ENCODE peak calls at places on chromosomes 7 and 10, in nine cellular contexts. O, F, H, P, E, C, S, Q and X are unnamed samples.

GRCh38 chr7:17289074-17289665 is 9.3 kb upstream of the AHR start:
- DNase-seq in O (no peak), F (no peak), H (no peak), P (no peak), E (no peak), C (no peak), S (no peak), Q (no peak), X (no peak)

GRCh38 chr7:127383123-127383835 is 9.2 kb downstream of the ZNF800 start:
- DNase-seq in O (no peak), F (no peak), H (peak; percentile 14), P (no peak), E (no peak), C (no peak), S (peak; percentile 53), Q (no peak), X (peak; percentile 63)

GRCh38 chr7:22129166-22129565 is 183.5 kb upstream of the CDCA7L start:
- DNase-seq in O (no peak), F (no peak), H (no peak), P (no peak), E (no peak), C (no peak), S (no peak), Q (no peak), X (no peak)

GRCh38 chr7:128841961-128842673 is 11.9 kb downstream of the FLNC start:
- DNase-seq in O (peak; percentile 6), F (peak; percentile 49), H (peak; percentile 14), P (peak; percentile 55), E (peak; percentile 81), C (peak; percentile 83), S (peak; percentile 55), Q (no peak), X (peak; percentile 35)

GRCh38 chr10:79179404-79180309 is 110.9 kb downstream of the ZMIZ1 start:
- DNase-seq in O (peak; percentile 41), F (no peak), H (no peak), P (no peak), E (no peak), C (no peak), S (no peak), Q (peak; percentile 81), X (no peak)

GRCh38 chr7:129271500-129272355 is 46.9 kb downstream of the AHCYL2 start:
- DNase-seq in O (peak; percentile 65), F (peak; percentile 51), H (peak; percentile 76), P (peak; percentile 31), E (peak; percentile 65), C (no peak), S (peak; percentile 68), Q (peak; percentile 49), X (peak; percentile 67)

GRCh38 chr10:106175760-106176377 is 988.6 kb downstream of the SORCS1 start:
- DNase-seq in O (no peak), F (no peak), H (no peak), P (no peak), E (no peak), C (no peak), S (peak; percentile 25), Q (no peak), X (peak; percentile 12)

GRCh38 chr7:64883113-64883905 is 19.8 kb upstream of the ZNF273 start:
- DNase-seq in O (no peak), F (no peak), H (no peak), P (no peak), E (peak; percentile 41), C (peak; percentile 63), S (no peak), Q (no peak), X (no peak)

GRCh38 chr10:124294811-124295770 is 123.6 kb downstream of the OAT start:
- DNase-seq in O (no peak), F (no peak), H (no peak), P (no peak), E (peak; percentile 37), C (no peak), S (no peak), Q (peak; percentile 43), X (no peak)

GRCh38 chr10:95217476-95217875 is 23.4 kb downstream of the ACSM6 start:
- DNase-seq in O (no peak), F (no peak), H (peak; percentile 10), P (no peak), E (no peak), C (no peak), S (peak; percentile 49), Q (no peak), X (peak; percentile 26)

GRCh38 chr7:51121945-51122425 is 194.6 kb downstream of the COBL start:
- DNase-seq in O (no peak), F (no peak), H (no peak), P (no peak), E (no peak), C (no peak), S (no peak), Q (no peak), X (no peak)

GRCh38 chr7:105278973-105279687 is 109.6 kb downstream of the SRPK2 start:
- DNase-seq in O (no peak), F (no peak), H (no peak), P (no peak), E (no peak), C (no peak), S (no peak), Q (no peak), X (no peak)

GRCh38 chr7:88202799-88203198 is 17.0 kb downstream of the SRI start:
- DNase-seq in O (no peak), F (no peak), H (no peak), P (no peak), E (no peak), C (no peak), S (no peak), Q (no peak), X (no peak)

GRCh38 chr10:79995979-79996629 is 47.2 kb upstream of the SFTPD start:
- DNase-seq in O (no peak), F (no peak), H (no peak), P (no peak), E (no peak), C (no peak), S (no peak), Q (peak; percentile 17), X (no peak)

GRCh38 chr10:80996615-80997193 is 459.0 kb downstream of the SH2D4B start:
- DNase-seq in O (no peak), F (no peak), H (no peak), P (no peak), E (no peak), C (no peak), S (no peak), Q (no peak), X (no peak)

GRCh38 chr7:98057157-98057556 is 49.5 kb upstream of the LMTK2 start:
- DNase-seq in O (no peak), F (no peak), H (no peak), P (no peak), E (no peak), C (no peak), S (no peak), Q (no peak), X (no peak)

GRCh38 chr7:137480824-137481365 is 137.4 kb upstream of the PTN start:
- DNase-seq in O (no peak), F (no peak), H (no peak), P (no peak), E (no peak), C (no peak), S (no peak), Q (peak; percentile 65), X (no peak)